ENCODE peak calls at places on chromosomes 13 and 19, in four cellular contexts. One of them, this sample, is unnamed.

GRCh38 chr19:17389957-17390664 is 3.9 kb downstream of the CCDC194 start:
- DNase-seq in activated CD4-positive, alpha-beta T cell treated with anti-CD3 and anti-CD28 coated beads for 48 hours: peak
- DNase-seq in activated CD8-positive, alpha-beta T cell treated with anti-CD3 and anti-CD28 coated beads for 36 hours: no peak
- DNase-seq in activated CD4-positive, alpha-beta memory T cell treated with anti-CD3 and anti-CD28 coated beads, Interleukin-2, amount 10 ng/mL, durations not matched to agents 7 days and 5 days: no peak
- DNase-seq in this sample: no peak

GRCh38 chr19:34482380-34483250 is 1.1 kb downstream of the WTIP start:
- DNase-seq in activated CD4-positive, alpha-beta T cell treated with anti-CD3 and anti-CD28 coated beads for 48 hours: no peak
- DNase-seq in activated CD4-positive, alpha-beta memory T cell treated with anti-CD3 and anti-CD28 coated beads, Interleukin-2, amount 10 ng/mL, durations not matched to agents 7 days and 5 days: no peak
- DNase-seq in activated CD8-positive, alpha-beta T cell treated with anti-CD3 and anti-CD28 coated beads for 36 hours: peak
- DNase-seq in this sample: no peak

GRCh38 chr19:3285647-3286176 is 61.3 kb downstream of the CELF5 start:
- DNase-seq in activated CD4-positive, alpha-beta memory T cell treated with anti-CD3 and anti-CD28 coated beads, Interleukin-2, amount 10 ng/mL, durations not matched to agents 7 days and 5 days: peak
- DNase-seq in activated CD4-positive, alpha-beta T cell treated with anti-CD3 and anti-CD28 coated beads for 48 hours: no peak
- DNase-seq in activated CD8-positive, alpha-beta T cell treated with anti-CD3 and anti-CD28 coated beads for 36 hours: peak
- DNase-seq in this sample: peak

GRCh38 chr19:19421326-19421725 is 15.9 kb downstream of the GATAD2A start:
- DNase-seq in activated CD8-positive, alpha-beta T cell treated with anti-CD3 and anti-CD28 coated beads for 36 hours: no peak
- DNase-seq in activated CD4-positive, alpha-beta memory T cell treated with anti-CD3 and anti-CD28 coated beads, Interleukin-2, amount 10 ng/mL, durations not matched to agents 7 days and 5 days: no peak
- DNase-seq in activated CD4-positive, alpha-beta T cell treated with anti-CD3 and anti-CD28 coated beads for 48 hours: no peak
- DNase-seq in this sample: no peak

GRCh38 chr13:72983085-72983768 is 75.6 kb upstream of the KLF5 start:
- DNase-seq in activated CD8-positive, alpha-beta T cell treated with anti-CD3 and anti-CD28 coated beads for 36 hours: no peak
- DNase-seq in activated CD4-positive, alpha-beta memory T cell treated with anti-CD3 and anti-CD28 coated beads, Interleukin-2, amount 10 ng/mL, durations not matched to agents 7 days and 5 days: no peak
- DNase-seq in activated CD4-positive, alpha-beta T cell treated with anti-CD3 and anti-CD28 coated beads for 48 hours: no peak
- DNase-seq in this sample: no peak

GRCh38 chr19:33460221-33460908 is 61.2 kb downstream of the PEPD start:
- DNase-seq in activated CD8-positive, alpha-beta T cell treated with anti-CD3 and anti-CD28 coated beads for 36 hours: no peak
- DNase-seq in activated CD4-positive, alpha-beta T cell treated with anti-CD3 and anti-CD28 coated beads for 48 hours: no peak
- DNase-seq in activated CD4-positive, alpha-beta memory T cell treated with anti-CD3 and anti-CD28 coated beads, Interleukin-2, amount 10 ng/mL, durations not matched to agents 7 days and 5 days: no peak
- DNase-seq in this sample: no peak

GRCh38 chr13:40145139-40145538 is 489.7 kb downstream of the COG6 start:
- DNase-seq in activated CD4-positive, alpha-beta T cell treated with anti-CD3 and anti-CD28 coated beads for 48 hours: peak
- DNase-seq in activated CD4-positive, alpha-beta memory T cell treated with anti-CD3 and anti-CD28 coated beads, Interleukin-2, amount 10 ng/mL, durations not matched to agents 7 days and 5 days: no peak
- DNase-seq in activated CD8-positive, alpha-beta T cell treated with anti-CD3 and anti-CD28 coated beads for 36 hours: peak
- DNase-seq in this sample: no peak

GRCh38 chr19:55319786-55320185 is 5.4 kb downstream of the TMEM150B start:
- DNase-seq in activated CD8-positive, alpha-beta T cell treated with anti-CD3 and anti-CD28 coated beads for 36 hours: no peak
- DNase-seq in activated CD4-positive, alpha-beta T cell treated with anti-CD3 and anti-CD28 coated beads for 48 hours: no peak
- DNase-seq in activated CD4-positive, alpha-beta memory T cell treated with anti-CD3 and anti-CD28 coated beads, Interleukin-2, amount 10 ng/mL, durations not matched to agents 7 days and 5 days: no peak
- DNase-seq in this sample: no peak

GRCh38 chr19:18488838-18489626 is 32.8 kb downstream of the ELL start:
- DNase-seq in activated CD8-positive, alpha-beta T cell treated with anti-CD3 and anti-CD28 coated beads for 36 hours: no peak
- DNase-seq in activated CD4-positive, alpha-beta memory T cell treated with anti-CD3 and anti-CD28 coated beads, Interleukin-2, amount 10 ng/mL, durations not matched to agents 7 days and 5 days: no peak
- DNase-seq in activated CD4-positive, alpha-beta T cell treated with anti-CD3 and anti-CD28 coated beads for 48 hours: no peak
- DNase-seq in this sample: no peak

GRCh38 chr19:47210689-47211316 is 20.2 kb downstream of the BBC3 start:
- DNase-seq in activated CD4-positive, alpha-beta memory T cell treated with anti-CD3 and anti-CD28 coated beads, Interleukin-2, amount 10 ng/mL, durations not matched to agents 7 days and 5 days: peak
- DNase-seq in activated CD8-positive, alpha-beta T cell treated with anti-CD3 and anti-CD28 coated beads for 36 hours: peak
- DNase-seq in activated CD4-positive, alpha-beta T cell treated with anti-CD3 and anti-CD28 coated beads for 48 hours: peak
- DNase-seq in this sample: peak

GRCh38 chr19:51016798-51017683 is 2.5 kb downstream of the KLK10 start:
- DNase-seq in activated CD8-positive, alpha-beta T cell treated with anti-CD3 and anti-CD28 coated beads for 36 hours: peak
- DNase-seq in activated CD4-positive, alpha-beta T cell treated with anti-CD3 and anti-CD28 coated beads for 48 hours: peak
- DNase-seq in activated CD4-positive, alpha-beta memory T cell treated with anti-CD3 and anti-CD28 coated beads, Interleukin-2, amount 10 ng/mL, durations not matched to agents 7 days and 5 days: no peak
- DNase-seq in this sample: no peak

GRCh38 chr13:113364933-113365371 is 1.0 kb upstream of the GRTP1 start:
- DNase-seq in activated CD8-positive, alpha-beta T cell treated with anti-CD3 and anti-CD28 coated beads for 36 hours: no peak
- DNase-seq in activated CD4-positive, alpha-beta memory T cell treated with anti-CD3 and anti-CD28 coated beads, Interleukin-2, amount 10 ng/mL, durations not matched to agents 7 days and 5 days: peak
- DNase-seq in activated CD4-positive, alpha-beta T cell treated with anti-CD3 and anti-CD28 coated beads for 48 hours: no peak
- DNase-seq in this sample: no peak

GRCh38 chr19:5403968-5404640 is 51.1 kb upstream of the ZNRF4 start:
- DNase-seq in activated CD8-positive, alpha-beta T cell treated with anti-CD3 and anti-CD28 coated beads for 36 hours: peak
- DNase-seq in activated CD4-positive, alpha-beta memory T cell treated with anti-CD3 and anti-CD28 coated beads, Interleukin-2, amount 10 ng/mL, durations not matched to agents 7 days and 5 days: peak
- DNase-seq in activated CD4-positive, alpha-beta T cell treated with anti-CD3 and anti-CD28 coated beads for 48 hours: peak
- DNase-seq in this sample: peak

GRCh38 chr13:24323739-24324075 is 14.3 kb downstream of the C1QTNF9 start:
- DNase-seq in activated CD4-positive, alpha-beta memory T cell treated with anti-CD3 and anti-CD28 coated beads, Interleukin-2, amount 10 ng/mL, durations not matched to agents 7 days and 5 days: no peak
- DNase-seq in activated CD4-positive, alpha-beta T cell treated with anti-CD3 and anti-CD28 coated beads for 48 hours: no peak
- DNase-seq in activated CD8-positive, alpha-beta T cell treated with anti-CD3 and anti-CD28 coated beads for 36 hours: no peak
- DNase-seq in this sample: no peak

GRCh38 chr13:76239031-76239680 is 603.0 kb downstream of the LMO7 start:
- DNase-seq in activated CD8-positive, alpha-beta T cell treated with anti-CD3 and anti-CD28 coated beads for 36 hours: no peak
- DNase-seq in activated CD4-positive, alpha-beta T cell treated with anti-CD3 and anti-CD28 coated beads for 48 hours: no peak
- DNase-seq in activated CD4-positive, alpha-beta memory T cell treated with anti-CD3 and anti-CD28 coated beads, Interleukin-2, amount 10 ng/mL, durations not matched to agents 7 days and 5 days: no peak
- DNase-seq in this sample: no peak

This sample was measured in effector memory CD4-positive, alpha-beta T cell.